ENCODE peak calls at places on chromosomes 7 and 10, in seven cellular contexts. Z is adrenal gland, G is HCT116, B is spleen, H is gastrocnemius medialis, F is heart left ventricle, T is ovary. L is an unnamed sample. For H3K4me1, the result is how much of the 10 kb centered on the place peaks cover.

GRCh38 chr7:114084381-114085312 is 165.8 kb upstream of the PPP1R3A start:
- DNase-seq in T (peak), F (peak), Z (peak), H (peak), G (no peak), B (peak), L (peak)

GRCh38 chr10:43045631-43046287 is 31.1 kb upstream of the RET start:
- DNase-seq in Z (peak), T (peak), F (peak), H (peak), B (peak), G (no peak), L (peak)

GRCh38 chr10:86798030-86798429 is 41.6 kb downstream of the BMPR1A start:
- DNase-seq in F (no peak), H (no peak), Z (no peak), T (no peak), B (no peak), G (no peak), L (no peak)

GRCh38 chr7:66281678-66282593 is 76.8 kb downstream of the TPST1 start:
- DNase-seq in Z (peak), F (peak), T (no peak), H (peak), G (peak), B (peak), L (no peak)

GRCh38 chr10:123858907-123859650 is 32.5 kb downstream of the CPXM2 start:
- DNase-seq in F (no peak), H (no peak), Z (no peak), B (no peak), T (no peak), G (no peak), L (no peak)

GRCh38 chr7:40749877-40750276 is 615.1 kb downstream of the SUGCT start:
- DNase-seq in F (no peak), T (no peak), H (no peak), B (no peak), Z (no peak), G (no peak), L (no peak)

GRCh38 chr7:30923774-30924413 is 12.2 kb downstream of the AQP1 start:
- DNase-seq in T (peak), G (no peak), H (peak), B (peak), Z (no peak), F (no peak), L (no peak)

GRCh38 chr7:1912472-1913289 is 242.6 kb downstream of the ELFN1 start:
- DNase-seq in H (no peak), Z (no peak), B (no peak), F (no peak), T (peak), G (no peak), L (no peak)

GRCh38 chr10:92913973-92914372 is 65.7 kb downstream of the EXOC6 start:
- DNase-seq in F (no peak), G (no peak), Z (no peak), H (no peak), B (no peak), T (no peak), L (no peak)

GRCh38 chr10:78764846-78765430 is 303.8 kb upstream of the ZMIZ1 start:
- DNase-seq in H (no peak), T (no peak), B (no peak), Z (no peak), F (no peak), G (no peak), L (no peak)

GRCh38 chr10:75466886-75467285 is 35.5 kb downstream of the LRMDA start:
- DNase-seq in T (no peak), H (no peak), B (no peak), F (no peak), G (no peak), Z (no peak), L (no peak)

GRCh38 chr7:94054130-94054529 is 50.0 kb upstream of the BET1 start:
- DNase-seq in T (no peak), Z (no peak), G (no peak), H (no peak), B (no peak), F (no peak), L (no peak)

GRCh38 chr10:5816170-5816569 is 2.9 kb upstream of the GDI2 start:
- DNase-seq in Z (no peak), F (no peak), G (no peak), H (no peak), T (no peak), B (no peak), L (no peak)

GRCh38 chr7:50397971-50398324 is 52.2 kb downstream of the FIGNL1 start:
- DNase-seq in H (no peak), T (no peak), B (no peak), Z (no peak), G (no peak), F (no peak), L (no peak)

GRCh38 chr7:8320174-8320573 is 58.2 kb upstream of the ICA1 start:
- DNase-seq in H (no peak), T (no peak), Z (no peak), G (no peak), F (no peak), B (no peak), L (no peak)

GRCh38 chr10:83310688-83311087 is 828.6 kb upstream of the GHITM start:
- DNase-seq in H (no peak), Z (no peak), G (no peak), F (no peak), B (no peak), T (no peak), L (no peak)

GRCh38 chr7:35699906-35700305 is 5.0 kb upstream of the HERPUD2 start:
- DNase-seq in B (no peak), Z (no peak), T (no peak), H (no peak), F (no peak), G (no peak), L (no peak)

GRCh38 chr7:127710635-127711034 is 58.6 kb downstream of the SND1 start:
- DNase-seq in F (no peak), B (no peak), T (no peak), G (no peak), Z (no peak), H (no peak), L (no peak)

GRCh38 chr10:30931094-30931493 is 100.6 kb downstream of the ZNF438 start:
- DNase-seq in Z (no peak), T (no peak), F (no peak), B (no peak), G (no peak), H (no peak), L (no peak)

GRCh38 chr10:69435966-69436520 is 15.2 kb upstream of the TSPAN15 start:
- DNase-seq in B (peak), G (no peak), H (peak), Z (no peak), T (no peak), F (no peak), L (no peak)

GRCh38 chr10:127872871-127873600 is 19.7 kb downstream of the CLRN3 start:
- DNase-seq in T (no peak), B (peak), F (peak), G (no peak), H (no peak), Z (no peak), L (no peak)

GRCh38 chr7:142776206-142776844 is 5.6 kb downstream of the PRSS2 start:
- DNase-seq in T (no peak), H (no peak), B (no peak), Z (peak), G (no peak), F (no peak), L (peak)

GRCh38 chr7:102319671-102320070 is 33.0 kb downstream of the SH2B2 start:
- DNase-seq in G (no peak), H (no peak), B (peak), T (no peak), F (no peak), Z (no peak), L (no peak)

GRCh38 chr10:100085596-100085995 is 3.9 kb upstream of the CPN1 start:
- DNase-seq in Z (no peak), B (no peak), G (no peak), T (no peak), F (no peak), H (no peak), L (no peak)

GRCh38 chr10:5447611-5448071 is 35.3 kb downstream of the NET1 start:
- DNase-seq in H (no peak), Z (no peak), T (no peak), B (no peak), F (no peak), G (no peak), L (no peak)

GRCh38 chr10:2366532-2366931 is 629.2 kb upstream of the ADARB2 start:
- DNase-seq in H (no peak), F (no peak), B (no peak), G (no peak), T (no peak), Z (no peak), L (no peak)

GRCh38 chr10:63494951-63495350 is 26.2 kb upstream of the REEP3 start:
- DNase-seq in T (no peak), B (no peak), Z (no peak), F (no peak), H (no peak), G (no peak), L (no peak)

GRCh38 chr10:78552261-78552811 is 516.4 kb upstream of the ZMIZ1 start:
- DNase-seq in Z (peak), T (peak), B (no peak), H (peak), G (no peak), F (peak), L (peak)

GRCh38 chr7:25852249-25852994 is 299.6 kb upstream of the NFE2L3 start:
- DNase-seq in G (no peak), B (peak), F (no peak), H (no peak), T (peak), Z (no peak), L (no peak)

GRCh38 chr7:105672820-105673219 is 91.5 kb upstream of the EFCAB10 start:
- DNase-seq in F (no peak), G (no peak), H (no peak), B (no peak), Z (no peak), T (no peak), L (no peak)

GRCh38 chr7:105675873-105676484 is 94.7 kb upstream of the EFCAB10 start:
- DNase-seq in H (no peak), B (peak), F (peak), G (no peak), T (no peak), Z (peak), L (peak)

GRCh38 chr7:105674200-105675030 is 93.1 kb upstream of the EFCAB10 start:
- DNase-seq in Z (peak), B (no peak), T (no peak), G (no peak), F (no peak), H (peak), L (no peak)

GRCh38 chr7:105677395-105677701 is 96.1 kb upstream of the EFCAB10 start:
- DNase-seq in F (no peak), B (no peak), H (no peak), T (no peak), Z (no peak), G (no peak), L (no peak)

DNA sequence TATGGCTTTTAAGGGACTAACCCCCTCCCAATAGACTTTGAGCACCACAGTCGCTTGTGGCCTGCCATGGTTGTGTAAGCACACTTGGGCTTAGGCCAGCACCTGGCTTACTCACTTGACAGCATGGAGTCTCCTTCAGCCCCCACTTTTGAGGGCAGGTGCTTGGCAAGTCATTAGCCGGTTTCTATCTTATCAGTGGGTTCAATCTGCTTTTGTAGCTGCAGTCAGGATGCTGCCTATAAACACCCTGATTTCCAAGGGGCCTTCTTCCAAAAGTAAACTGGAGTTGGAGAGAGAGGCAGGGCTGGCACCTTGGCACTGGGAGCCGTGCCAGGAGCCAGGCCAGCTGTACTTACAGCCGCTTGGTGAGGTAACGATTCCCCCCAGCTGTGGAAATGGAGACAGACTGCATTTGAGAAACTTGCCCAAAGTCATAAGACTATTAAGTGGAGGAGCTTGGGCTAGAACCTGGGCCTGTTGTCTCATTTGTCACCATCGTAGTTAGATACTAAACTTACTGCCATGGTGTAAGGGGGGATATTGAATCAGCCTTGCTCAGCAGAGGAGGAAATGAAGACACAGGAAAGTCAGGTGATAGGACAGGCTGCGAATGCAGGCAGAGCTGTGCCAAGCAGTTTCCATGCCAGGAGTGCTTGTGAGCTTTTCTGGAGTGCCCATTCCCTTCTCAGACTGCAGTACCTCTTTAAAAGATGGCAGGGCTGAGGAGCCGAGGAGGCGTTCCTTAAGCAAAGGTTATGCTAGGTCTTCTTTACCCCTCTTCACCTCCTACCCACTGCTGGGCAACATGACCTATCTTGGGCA is 92.3 kb upstream of the EFCAB10 start:
- DNase-seq in H (peak), B (no peak), G (no peak), F (no peak), Z (peak), T (no peak), L (peak)
- H3K4me1 ChIP-seq in H (under half), B (half or more), G (under half), F (under half), Z (under half), T (under half), L (half or more)

GRCh38 chr10:62037166-62037831 is 135.8 kb downstream of the ARID5B start:
- DNase-seq in B (no peak), G (no peak), Z (no peak), H (no peak), T (no peak), F (no peak), L (no peak)

GRCh38 chr10:62038609-62039190 is 137.2 kb downstream of the ARID5B start:
- DNase-seq in Z (peak), G (peak), H (peak), F (peak), T (peak), B (peak), L (peak)

GRCh38 chr10:62037890-62038608 is 136.6 kb downstream of the ARID5B start:
- DNase-seq in B (no peak), F (no peak), G (no peak), Z (no peak), T (no peak), H (no peak), L (no peak)

GRCh38 chr10:62033108-62033507 is 131.6 kb downstream of the ARID5B start:
- DNase-seq in T (no peak), B (no peak), H (no peak), F (no peak), Z (no peak), G (no peak), L (no peak)

DNA sequence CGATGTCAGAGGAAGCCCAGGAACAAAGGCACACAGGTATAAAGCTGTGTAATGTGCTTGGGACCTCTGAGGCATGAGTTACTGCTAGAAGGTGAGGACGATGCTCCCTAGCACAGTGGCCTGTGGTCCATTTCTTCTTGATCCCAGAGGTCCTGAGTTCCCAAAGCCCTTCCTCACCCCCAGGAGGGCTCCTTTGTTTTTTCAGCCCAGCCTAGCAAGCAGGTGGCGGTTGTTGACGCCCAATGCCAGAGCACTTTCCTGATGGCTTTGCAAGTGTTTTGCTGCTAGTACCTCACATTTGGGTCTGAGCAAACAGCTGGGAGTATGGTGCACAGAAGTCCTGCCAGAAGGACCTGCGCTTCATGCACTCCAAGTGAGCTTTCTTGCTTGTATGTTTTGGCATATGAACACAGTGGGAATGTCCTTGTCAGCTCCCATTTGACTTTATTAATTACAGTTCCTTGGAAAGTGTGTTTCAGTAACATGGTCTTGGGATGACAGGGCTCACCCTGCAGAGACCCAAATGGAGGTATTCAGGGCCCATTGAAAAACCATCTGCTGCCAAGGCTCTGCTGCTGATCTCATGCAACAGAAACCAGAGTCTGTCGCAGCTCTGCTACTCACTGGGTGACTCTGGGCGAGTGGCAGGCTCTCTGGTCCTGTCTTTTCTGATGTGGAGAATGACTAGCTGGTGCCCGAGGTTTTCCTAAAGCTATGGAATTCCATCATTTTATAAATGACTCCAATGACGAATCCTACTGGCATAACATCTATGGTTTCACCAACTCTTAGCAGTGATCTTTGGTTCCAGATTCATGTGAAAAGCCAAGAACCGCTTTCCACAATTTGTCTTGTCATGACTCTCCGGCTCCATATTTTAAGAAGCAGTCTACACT is 134.9 kb downstream of the ARID5B start:
- DNase-seq in H (no peak), T (no peak), B (no peak), G (no peak), Z (no peak), F (no peak), L (no peak)
- H3K27ac ChIP-seq in H (no peak), T (no peak), B (peak), G (no peak), Z (peak), F (no peak), L (peak)

GRCh38 chr7:155295511-155295910 is 2.2 kb upstream of the INSIG1 start:
- DNase-seq in Z (no peak), B (no peak), T (no peak), G (no peak), F (no peak), H (no peak), L (no peak)

GRCh38 chr7:155296788-155297516 is 726 bp upstream of the INSIG1 start:
- DNase-seq in T (peak), F (peak), Z (peak), G (no peak), H (peak), B (peak), L (peak)

GRCh38 chr7:155298288-155298833 is 683 bp downstream of the INSIG1 start:
- DNase-seq in F (no peak), B (no peak), G (no peak), Z (no peak), H (no peak), T (no peak), L (peak)

GRCh38 chr7:155297517-155298287 is at the start of gene INSIG1:
- DNase-seq in H (peak), T (peak), G (peak), Z (peak), B (peak), F (peak), L (peak)

DNA sequence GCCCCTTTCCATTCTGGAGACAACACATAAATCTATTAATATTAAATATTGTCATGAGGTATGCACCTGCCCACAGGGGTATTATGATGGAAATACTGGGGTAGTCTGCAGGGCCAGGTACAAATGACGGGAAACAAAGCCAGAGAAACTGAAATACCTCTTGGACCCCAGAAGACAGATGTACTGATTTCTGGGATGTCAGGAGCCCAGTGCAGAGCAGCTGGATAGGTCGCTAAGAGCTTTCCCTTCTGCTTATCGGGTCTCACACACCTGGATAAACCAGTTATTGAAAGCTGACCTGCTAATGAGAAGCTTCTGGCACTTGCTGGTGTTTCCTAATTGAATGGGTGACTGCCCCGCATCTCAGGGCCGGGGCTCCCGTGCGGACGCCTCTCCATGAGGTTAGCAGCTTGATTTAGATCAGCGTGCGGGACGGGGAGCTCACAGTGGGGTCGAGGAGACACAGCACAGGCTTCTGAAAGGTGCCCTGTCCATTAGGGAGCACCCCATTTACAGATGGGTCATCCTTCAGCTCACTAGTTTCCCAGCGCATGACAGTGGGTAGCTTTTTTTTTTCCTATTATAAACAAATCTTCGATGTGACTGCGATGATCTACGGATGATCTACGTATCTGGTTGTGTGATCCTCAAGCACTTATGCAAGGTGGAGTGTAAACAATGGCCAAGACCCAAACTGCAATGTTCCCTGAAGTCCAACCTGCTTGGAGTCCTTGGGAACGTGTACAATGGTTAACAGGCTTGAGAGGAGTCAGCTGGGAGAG is 1.5 kb upstream of the INSIG1 start:
- DNase-seq in Z (no peak), F (no peak), B (no peak), G (no peak), T (peak), H (no peak), L (peak)
- TF ChIP-seq POLR2A in Z (no peak), F (no peak), B (no peak), G (no peak), T (no peak), H (no peak), L (no peak)

GRCh38 chr10:71741671-71742070 is 22.1 kb upstream of the C10orf105 start:
- DNase-seq in H (no peak), Z (no peak), T (no peak), G (no peak), B (peak), F (no peak), L (no peak)
- H3K4me1 ChIP-seq in H (under half), Z (under half), T (under half), G (under half), B (half or more), F (under half), L (under half)

GRCh38 chr7:139532636-139533035 is 9.2 kb downstream of the CLEC2L start:
- DNase-seq in Z (no peak), F (no peak), H (no peak), G (no peak), T (no peak), B (no peak), L (no peak)
- H3K27ac ChIP-seq in Z (no peak), F (no peak), H (no peak), G (no peak), T (no peak), B (no peak), L (no peak)

L was measured in body of pancreas.